ENCODE peak calls at places on chromosomes 4 and X, in four cellular contexts. One of them, this sample, is unnamed. For H3K4me1 and H3K27me3, the result is how much of the 10 kb centered on the place peaks cover.

GRCh38 chr4:132901224-132901623 is 247.9 kb upstream of the PCDH10 start:
- DNase-seq in body of pancreas: no peak
- DNase-seq in breast epithelium: no peak
- DNase-seq in CD8-positive, alpha-beta T cell: no peak
- DNase-seq in this sample: no peak

GRCh38 chrX:24828147-24828546 is 134.4 kb downstream of the POLA1 start:
- DNase-seq in body of pancreas: no peak
- DNase-seq in breast epithelium: no peak
- DNase-seq in CD8-positive, alpha-beta T cell: no peak
- DNase-seq in this sample: no peak

GRCh38 chrX:154470914-154471568 is 8.0 kb downstream of the LAGE3 start:
- DNase-seq in body of pancreas: no peak
- DNase-seq in breast epithelium: no peak
- DNase-seq in CD8-positive, alpha-beta T cell: no peak
- DNase-seq in this sample: no peak

GRCh38 chrX:130413415-130413814 is 11.6 kb downstream of the RBMX2 start:
- DNase-seq in body of pancreas: no peak
- DNase-seq in breast epithelium: no peak
- DNase-seq in CD8-positive, alpha-beta T cell: no peak
- DNase-seq in this sample: no peak

GRCh38 chr4:89496851-89497250 is 189.3 kb upstream of the GPRIN3 start:
- DNase-seq in body of pancreas: no peak
- DNase-seq in breast epithelium: no peak
- DNase-seq in CD8-positive, alpha-beta T cell: no peak
- DNase-seq in this sample: peak

GRCh38 chr4:67751260-67751659 is 2.9 kb downstream of the GNRHR start:
- DNase-seq in body of pancreas: no peak
- DNase-seq in breast epithelium: no peak
- DNase-seq in CD8-positive, alpha-beta T cell: no peak
- DNase-seq in this sample: no peak

GRCh38 chrX:66728818-66729271 is 90.0 kb upstream of the EDA2R start:
- DNase-seq in body of pancreas: peak
- DNase-seq in breast epithelium: peak
- DNase-seq in CD8-positive, alpha-beta T cell: peak
- DNase-seq in this sample: peak

GRCh38 chrX:74251006-74251930 is 52.7 kb upstream of the ZCCHC13 start:
- DNase-seq in body of pancreas: no peak
- DNase-seq in breast epithelium: no peak
- DNase-seq in CD8-positive, alpha-beta T cell: no peak
- DNase-seq in this sample: no peak

GRCh38 chr4:121421594-121421993 is 40.8 kb upstream of the QRFPR start:
- DNase-seq in body of pancreas: no peak
- DNase-seq in breast epithelium: no peak
- DNase-seq in CD8-positive, alpha-beta T cell: no peak
- DNase-seq in this sample: no peak

GRCh38 chr4:20432098-20432497 is 180.4 kb downstream of the SLIT2 start:
- DNase-seq in body of pancreas: no peak
- DNase-seq in breast epithelium: no peak
- DNase-seq in CD8-positive, alpha-beta T cell: no peak
- DNase-seq in this sample: no peak

GRCh38 chr4:20297246-20297645 is 45.5 kb downstream of the SLIT2 start:
- DNase-seq in body of pancreas: no peak
- DNase-seq in breast epithelium: no peak
- DNase-seq in CD8-positive, alpha-beta T cell: no peak
- DNase-seq in this sample: no peak

GRCh38 chrX:133838761-133839676 is 146.4 kb downstream of the GPC3 start:
- DNase-seq in body of pancreas: peak
- DNase-seq in breast epithelium: no peak
- DNase-seq in CD8-positive, alpha-beta T cell: peak
- DNase-seq in this sample: peak

GRCh38 chr4:130336585-130337217 is 1240.7 kb downstream of the C4orf33 start:
- DNase-seq in body of pancreas: no peak
- DNase-seq in breast epithelium: no peak
- DNase-seq in CD8-positive, alpha-beta T cell: no peak
- DNase-seq in this sample: peak

GRCh38 chrX:123171781-123172180 is 12.3 kb upstream of the GRIA3 start:
- DNase-seq in body of pancreas: no peak
- DNase-seq in breast epithelium: no peak
- DNase-seq in CD8-positive, alpha-beta T cell: no peak
- DNase-seq in this sample: no peak

GRCh38 chrX:78517124-78517523 is 142.0 kb downstream of the RTL3 start:
- DNase-seq in body of pancreas: no peak
- DNase-seq in breast epithelium: no peak
- DNase-seq in CD8-positive, alpha-beta T cell: no peak
- DNase-seq in this sample: no peak

GRCh38 chrX:45592067-45592466 is 391.4 kb upstream of the DIPK2B start:
- DNase-seq in body of pancreas: no peak
- DNase-seq in breast epithelium: no peak
- DNase-seq in CD8-positive, alpha-beta T cell: no peak
- DNase-seq in this sample: peak

GRCh38 chrX:47230136-47230868 is 2.5 kb upstream of the USP11 start:
- DNase-seq in body of pancreas: no peak
- DNase-seq in breast epithelium: no peak
- DNase-seq in CD8-positive, alpha-beta T cell: no peak
- DNase-seq in this sample: no peak

GRCh38 chrX:122940199-122940598 is 243.9 kb upstream of the GRIA3 start:
- DNase-seq in body of pancreas: no peak
- DNase-seq in breast epithelium: no peak
- DNase-seq in CD8-positive, alpha-beta T cell: no peak
- DNase-seq in this sample: no peak

GRCh38 chr4:176286728-176287127 is 17.7 kb upstream of the ASB5 start:
- DNase-seq in body of pancreas: no peak
- DNase-seq in breast epithelium: no peak
- DNase-seq in CD8-positive, alpha-beta T cell: no peak
- DNase-seq in this sample: no peak

GRCh38 chr4:113444386-113444785 is 317.2 kb downstream of the CAMK2D start:
- DNase-seq in body of pancreas: no peak
- DNase-seq in breast epithelium: no peak
- DNase-seq in CD8-positive, alpha-beta T cell: no peak
- DNase-seq in this sample: peak

GRCh38 chr4:168449740-168450442 is 30.4 kb downstream of the DDX60L start:
- DNase-seq in body of pancreas: no peak
- DNase-seq in breast epithelium: no peak
- DNase-seq in CD8-positive, alpha-beta T cell: no peak
- DNase-seq in this sample: no peak

GRCh38 chr4:187017156-187017555 is 293.5 kb upstream of the FAT1 start:
- DNase-seq in body of pancreas: no peak
- DNase-seq in breast epithelium: no peak
- DNase-seq in CD8-positive, alpha-beta T cell: no peak
- DNase-seq in this sample: no peak

GRCh38 chrX:66110112-66110511 is 53.9 kb upstream of the HEPH start:
- DNase-seq in body of pancreas: no peak
- DNase-seq in breast epithelium: no peak
- DNase-seq in CD8-positive, alpha-beta T cell: no peak
- DNase-seq in this sample: peak

GRCh38 chrX:138925330-138925729 is 213.8 kb upstream of the FGF13 start:
- DNase-seq in body of pancreas: no peak
- DNase-seq in breast epithelium: no peak
- DNase-seq in CD8-positive, alpha-beta T cell: no peak
- DNase-seq in this sample: peak

GRCh38 chrX:153780678-153781427 is at the start of gene SRPK3:
- DNase-seq in body of pancreas: no peak
- DNase-seq in breast epithelium: no peak
- DNase-seq in CD8-positive, alpha-beta T cell: no peak
- DNase-seq in this sample: peak

GRCh38 chr4:14582658-14583057 is 419.6 kb upstream of the CPEB2 start:
- DNase-seq in body of pancreas: no peak
- DNase-seq in breast epithelium: no peak
- DNase-seq in CD8-positive, alpha-beta T cell: no peak
- DNase-seq in this sample: no peak

GRCh38 chrX:40175416-40176255 is 77.9 kb upstream of the BCOR start:
- DNase-seq in body of pancreas: peak
- DNase-seq in breast epithelium: no peak
- DNase-seq in CD8-positive, alpha-beta T cell: peak
- DNase-seq in this sample: peak

GRCh38 chr4:175905939-175906338 is 93.9 kb upstream of the GPM6A start:
- DNase-seq in body of pancreas: no peak
- DNase-seq in breast epithelium: no peak
- DNase-seq in CD8-positive, alpha-beta T cell: no peak
- DNase-seq in this sample: no peak

GRCh38 chrX:119672252-119672825 is 20.6 kb downstream of the SEPTIN6 start:
- DNase-seq in body of pancreas: no peak
- DNase-seq in breast epithelium: no peak
- DNase-seq in CD8-positive, alpha-beta T cell: no peak
- DNase-seq in this sample: no peak

DNA sequence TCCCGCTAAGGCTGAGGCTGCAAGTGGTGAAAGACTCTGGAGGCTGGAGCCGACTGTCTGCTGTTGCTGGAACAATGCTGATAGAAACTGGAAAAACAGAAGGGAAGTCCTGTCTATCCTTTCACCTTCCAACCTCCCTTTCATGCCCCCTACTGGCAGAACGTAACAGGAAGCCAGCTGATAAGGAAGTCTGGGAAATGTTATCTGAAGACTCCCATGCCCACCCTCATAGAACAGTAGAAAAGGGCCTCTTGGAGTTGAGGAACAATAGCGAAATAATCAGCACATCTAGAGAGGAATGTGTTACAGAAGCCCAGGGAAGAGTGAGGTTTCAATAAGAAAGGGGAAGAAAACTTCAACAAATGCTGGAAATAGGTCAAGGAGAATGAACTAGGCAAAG is 117.1 kb upstream of the DKK2 start:
- DNase-seq in body of pancreas: no peak
- DNase-seq in breast epithelium: no peak
- DNase-seq in CD8-positive, alpha-beta T cell: no peak
- DNase-seq in this sample: peak
- H3K4me1 ChIP-seq in body of pancreas: under half
- H3K4me1 ChIP-seq in breast epithelium: under half
- H3K4me1 ChIP-seq in CD8-positive, alpha-beta T cell: under half
- H3K4me1 ChIP-seq in this sample: under half

GRCh38 chr4:185651137-185651677 is 115.9 kb upstream of the PDLIM3 start:
- DNase-seq in body of pancreas: peak
- DNase-seq in breast epithelium: no peak
- DNase-seq in CD8-positive, alpha-beta T cell: no peak
- DNase-seq in this sample: no peak
- H3K27ac ChIP-seq in body of pancreas: no peak
- H3K27ac ChIP-seq in breast epithelium: no peak
- H3K27ac ChIP-seq in CD8-positive, alpha-beta T cell: no peak
- H3K27ac ChIP-seq in this sample: peak

GRCh38 chrX:72304877-72305276 is 837 bp downstream of the CITED1 start:
- DNase-seq in body of pancreas: no peak
- DNase-seq in breast epithelium: no peak
- DNase-seq in CD8-positive, alpha-beta T cell: no peak
- DNase-seq in this sample: no peak
- H3K27me3 ChIP-seq in body of pancreas: under half
- H3K27me3 ChIP-seq in breast epithelium: half or more
- H3K27me3 ChIP-seq in CD8-positive, alpha-beta T cell: under half
- H3K27me3 ChIP-seq in this sample: half or more

DNA sequence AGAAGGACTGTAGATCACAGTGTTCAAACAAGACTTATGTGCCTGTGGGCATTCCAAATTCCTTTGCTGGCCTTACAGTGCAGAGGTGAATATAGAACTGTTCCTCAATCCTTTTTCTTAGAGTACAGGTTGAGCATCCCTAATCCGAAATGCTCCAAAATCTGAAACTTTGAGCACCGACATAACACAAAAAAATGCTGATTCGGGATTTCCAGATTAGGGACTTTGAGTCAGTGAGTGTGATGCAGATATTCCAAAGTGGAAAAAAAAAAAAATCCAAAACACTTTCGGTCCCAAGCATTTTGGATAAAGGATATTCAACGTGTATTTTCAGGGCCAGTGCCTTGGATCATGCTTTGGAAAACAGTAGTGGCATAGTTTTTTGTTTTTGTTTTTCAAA is 9.2 kb downstream of the SMS start:
- DNase-seq in body of pancreas: no peak
- DNase-seq in breast epithelium: no peak
- DNase-seq in CD8-positive, alpha-beta T cell: no peak
- DNase-seq in this sample: no peak
- H3K4me1 ChIP-seq in body of pancreas: under half
- H3K4me1 ChIP-seq in breast epithelium: under half
- H3K4me1 ChIP-seq in CD8-positive, alpha-beta T cell: under half
- H3K4me1 ChIP-seq in this sample: half or more

GRCh38 chr4:79408063-79408462 is at the start of gene GK2:
- DNase-seq in body of pancreas: no peak
- DNase-seq in breast epithelium: no peak
- DNase-seq in CD8-positive, alpha-beta T cell: no peak
- DNase-seq in this sample: no peak

GRCh38 chr4:79402452-79402851 is 5.6 kb downstream of the GK2 start:
- DNase-seq in body of pancreas: no peak
- DNase-seq in breast epithelium: no peak
- DNase-seq in CD8-positive, alpha-beta T cell: no peak
- DNase-seq in this sample: no peak

GRCh38 chr4:79399076-79399475 is 9.0 kb downstream of the GK2 start:
- DNase-seq in body of pancreas: no peak
- DNase-seq in breast epithelium: no peak
- DNase-seq in CD8-positive, alpha-beta T cell: no peak
- DNase-seq in this sample: no peak

GRCh38 chr4:79404666-79405065 is 3.4 kb downstream of the GK2 start:
- DNase-seq in body of pancreas: no peak
- DNase-seq in breast epithelium: no peak
- DNase-seq in CD8-positive, alpha-beta T cell: no peak
- DNase-seq in this sample: no peak

GRCh38 chr4:79403356-79403755 is 4.7 kb downstream of the GK2 start:
- DNase-seq in body of pancreas: no peak
- DNase-seq in breast epithelium: no peak
- DNase-seq in CD8-positive, alpha-beta T cell: no peak
- DNase-seq in this sample: no peak
- H3K27ac ChIP-seq in body of pancreas: no peak
- H3K27ac ChIP-seq in breast epithelium: no peak
- H3K27ac ChIP-seq in CD8-positive, alpha-beta T cell: no peak
- H3K27ac ChIP-seq in this sample: no peak

GRCh38 chr4:98571161-98571786 is 87.1 kb downstream of the TSPAN5 start:
- DNase-seq in body of pancreas: no peak
- DNase-seq in breast epithelium: no peak
- DNase-seq in CD8-positive, alpha-beta T cell: no peak
- DNase-seq in this sample: no peak

GRCh38 chr4:98572697-98573096 is 85.7 kb downstream of the TSPAN5 start:
- DNase-seq in body of pancreas: no peak
- DNase-seq in breast epithelium: no peak
- DNase-seq in CD8-positive, alpha-beta T cell: no peak
- DNase-seq in this sample: no peak

GRCh38 chr4:98567611-98568010 is 90.8 kb downstream of the TSPAN5 start:
- DNase-seq in body of pancreas: no peak
- DNase-seq in breast epithelium: no peak
- DNase-seq in CD8-positive, alpha-beta T cell: no peak
- DNase-seq in this sample: no peak

GRCh38 chr4:98568896-98569663 is 89.3 kb downstream of the TSPAN5 start:
- DNase-seq in body of pancreas: no peak
- DNase-seq in breast epithelium: no peak
- DNase-seq in CD8-positive, alpha-beta T cell: no peak
- DNase-seq in this sample: peak

DNA sequence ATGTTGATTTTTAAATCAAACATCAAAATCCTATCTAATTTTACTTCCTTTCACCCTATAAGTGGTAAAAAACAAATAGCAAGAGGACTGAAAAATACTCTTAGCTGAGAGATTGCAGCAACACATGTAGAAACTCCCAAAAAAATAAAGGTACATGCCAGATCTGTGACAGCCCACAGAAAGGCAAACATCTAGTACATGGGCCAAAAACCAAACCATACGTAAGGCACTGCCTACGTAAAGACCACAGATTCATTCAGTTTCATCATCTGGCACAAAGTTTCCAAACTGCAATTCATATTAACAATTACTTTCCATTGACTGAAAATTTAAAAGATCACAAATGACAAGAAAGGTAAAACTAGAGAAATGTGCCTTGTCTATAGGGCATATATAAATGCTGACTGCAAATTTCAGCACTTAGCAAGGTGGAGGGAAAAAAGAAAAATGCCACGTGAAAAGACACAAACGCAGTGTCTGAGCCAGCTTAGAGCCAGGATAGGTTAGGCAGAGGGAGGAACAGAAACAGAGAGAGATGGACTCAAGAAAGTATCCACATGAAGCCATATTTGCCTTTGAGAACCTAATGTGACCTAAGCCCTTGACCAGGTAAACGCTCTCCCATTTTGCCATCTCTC is 88.1 kb downstream of the TSPAN5 start:
- DNase-seq in body of pancreas: no peak
- DNase-seq in breast epithelium: no peak
- DNase-seq in CD8-positive, alpha-beta T cell: no peak
- DNase-seq in this sample: no peak
- H3K27me3 ChIP-seq in body of pancreas: under half
- H3K27me3 ChIP-seq in breast epithelium: under half
- H3K27me3 ChIP-seq in CD8-positive, alpha-beta T cell: under half
- H3K27me3 ChIP-seq in this sample: under half

This sample was measured in cardiac muscle cell.